ENCODE peak calls at places on chromosomes 4 and X, in five cellular contexts. X, J, W, F and V are unnamed samples.

GRCh38 chr4:122000849-122001248 is 49.0 kb upstream of the TRPC3 start:
- DNase-seq in X (no peak), J (no peak), W (no peak), F (no peak), V (no peak)

GRCh38 chr4:6198278-6198677 is 2.1 kb downstream of the JAKMIP1 start:
- DNase-seq in X (no peak), J (no peak), W (peak), F (no peak), V (peak)

GRCh38 chrX:130170752-130171445 is 863 bp upstream of the RAB33A start:
- DNase-seq in X (no peak), J (no peak), W (peak), F (no peak), V (peak)

GRCh38 chr4:11511321-11511720 is 82.6 kb upstream of the HS3ST1 start:
- DNase-seq in X (no peak), J (no peak), W (no peak), F (no peak), V (no peak)

GRCh38 chr4:169215656-169216055 is 55.1 kb downstream of the SH3RF1 start:
- DNase-seq in X (no peak), J (no peak), W (no peak), F (no peak), V (no peak)

GRCh38 chr4:155809835-155810234 is 51.0 kb downstream of the GUCY1B1 start:
- DNase-seq in X (peak), J (peak), W (no peak), F (no peak), V (no peak)

GRCh38 chr4:2458546-2459491 is 10.1 kb upstream of the RNF4 start:
- DNase-seq in X (no peak), J (no peak), W (no peak), F (no peak), V (no peak)

GRCh38 chr4:48047421-48047844 is 30.9 kb downstream of the NIPAL1 start:
- DNase-seq in X (no peak), J (no peak), W (no peak), F (no peak), V (no peak)

GRCh38 chrX:65406532-65406931 is 128.1 kb downstream of the LAS1L start:
- DNase-seq in X (no peak), J (no peak), W (no peak), F (no peak), V (no peak)

GRCh38 chrX:139795196-139795595 is 87.2 kb upstream of the MCF2 start:
- DNase-seq in X (no peak), J (no peak), W (no peak), F (no peak), V (no peak)

GRCh38 chrX:134760671-134761070 is 102.4 kb upstream of the PLAC1 start:
- DNase-seq in X (no peak), J (no peak), W (no peak), F (no peak), V (no peak)

GRCh38 chrX:134764202-134764785 is 106.0 kb upstream of the PLAC1 start:
- DNase-seq in X (no peak), J (no peak), W (no peak), F (no peak), V (no peak)

GRCh38 chrX:134758652-134759051 is 100.4 kb upstream of the PLAC1 start:
- DNase-seq in X (no peak), J (no peak), W (no peak), F (no peak), V (no peak)

DNA sequence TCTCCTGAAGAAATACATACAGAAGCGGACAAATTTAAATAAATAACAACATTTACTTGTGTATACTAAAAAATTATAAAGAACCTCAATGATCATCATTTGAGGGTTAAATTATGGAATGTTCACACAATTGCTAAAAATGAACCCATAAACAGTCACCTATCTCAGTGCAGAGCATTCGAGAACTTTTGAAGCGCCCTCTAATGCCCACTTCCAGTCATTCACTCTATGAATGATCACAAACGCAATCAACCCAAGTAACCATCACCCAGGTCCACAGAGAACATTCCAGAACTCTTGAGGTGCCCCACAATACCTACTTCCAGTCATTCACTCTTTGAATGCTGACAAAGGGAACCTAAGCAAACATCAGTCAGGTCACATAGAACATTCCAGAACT is 103.5 kb upstream of the PLAC1 start:
- DNase-seq in X (no peak), J (no peak), W (no peak), F (no peak), V (no peak)
- TF ChIP-seq CTCF in X (no peak), J (peak), W (no peak), F (no peak), V (no peak)

DNA sequence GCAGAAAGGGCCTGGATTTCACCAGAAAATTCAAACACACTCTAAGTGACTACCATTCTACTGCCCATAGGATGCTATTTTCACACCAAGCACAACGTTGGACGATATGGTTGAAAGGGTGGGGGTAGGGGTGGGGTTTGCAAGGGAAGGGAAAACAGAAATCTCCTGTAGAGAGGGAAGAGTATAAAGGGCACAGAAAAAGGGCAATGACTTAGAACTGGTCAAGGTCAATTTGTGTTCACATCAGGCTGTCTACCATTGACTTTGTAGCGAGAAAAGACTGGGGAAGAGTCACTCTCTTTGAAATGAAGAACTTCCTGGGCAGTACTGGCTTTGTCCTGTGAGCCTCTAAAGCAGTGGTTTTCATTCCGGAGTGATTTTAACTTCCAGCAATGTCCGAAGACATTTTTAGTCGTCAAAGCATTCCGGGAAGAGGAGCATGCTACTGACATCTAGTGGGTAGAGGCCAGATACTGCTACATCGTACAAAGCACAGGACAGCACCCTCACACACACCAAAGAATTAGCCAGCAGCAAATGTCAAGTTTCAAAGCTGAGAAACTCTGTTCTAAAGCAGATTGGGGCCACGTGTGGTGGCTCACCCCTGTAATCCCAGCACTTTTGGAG is 48.4 kb upstream of the SLC7A3 start:
- DNase-seq in X (no peak), J (no peak), W (no peak), F (no peak), V (no peak)
- TF ChIP-seq CTCF in X (no peak), J (peak), W (no peak), F (no peak), V (no peak)

GRCh38 chr4:132818091-132818490 is 331.0 kb upstream of the PCDH10 start:
- DNase-seq in X (no peak), J (no peak), W (no peak), F (no peak), V (no peak)
- TF ChIP-seq CTCF in X (no peak), J (no peak), W (no peak), F (no peak), V (peak)

DNA sequence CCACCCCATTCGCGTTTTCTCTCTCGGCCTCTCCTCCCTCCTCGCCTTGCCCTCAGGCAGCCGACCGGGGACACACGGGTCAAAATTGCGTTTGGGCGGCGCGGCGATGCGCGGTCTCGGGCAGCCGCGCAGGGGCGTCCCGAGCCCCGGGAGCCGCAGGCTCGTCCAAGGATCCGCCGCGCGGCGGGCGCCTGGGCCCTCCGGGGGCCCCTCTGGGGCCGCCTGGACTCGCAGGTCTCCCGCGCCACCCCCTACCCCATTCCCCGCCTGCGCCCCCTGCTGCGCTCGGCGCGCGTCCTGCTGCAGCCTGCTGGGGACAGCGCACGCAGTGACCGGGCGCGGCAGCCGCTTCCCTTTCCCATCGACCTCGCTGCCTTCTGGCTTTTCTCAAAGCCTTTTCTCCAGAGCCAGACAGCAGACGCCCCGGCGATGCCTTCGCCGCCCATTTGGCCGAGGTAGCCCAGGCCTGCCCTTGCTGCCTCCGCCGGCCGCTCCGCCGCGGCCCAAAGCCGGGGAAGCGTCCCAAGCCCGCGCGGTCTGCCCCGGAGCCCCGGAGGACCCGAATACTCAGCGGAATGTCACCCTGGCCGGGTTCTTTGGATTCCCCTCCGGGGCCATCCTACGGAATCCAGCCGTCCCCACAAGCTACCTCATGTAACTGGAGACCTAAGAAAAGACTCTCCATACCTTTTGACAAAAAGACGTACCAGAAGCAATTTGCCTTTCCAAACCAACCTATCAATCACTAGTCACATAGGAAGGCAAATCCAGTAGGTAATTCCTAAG is 16.5 kb downstream of the POU4F2 start:
- DNase-seq in X (no peak), J (no peak), W (no peak), F (no peak), V (no peak)
- TF ChIP-seq CTCF in X (no peak), J (peak), W (no peak), F (no peak), V (no peak)